ENCODE peak calls at places on chromosome 18, in four cellular contexts. One of them, this sample, is unnamed.

GRCh38 chr18:69998523-69998987 is 50.9 kb upstream of the CD226 start:
- DNase-seq in GM12878: no peak
- DNase-seq in H1: no peak
- DNase-seq in HEK293T: no peak
- DNase-seq in this sample: no peak

GRCh38 chr18:2617974-2618373 is 37.6 kb upstream of the SMCHD1 start:
- DNase-seq in HEK293T: no peak
- DNase-seq in H1: no peak
- DNase-seq in GM12878: no peak
- DNase-seq in this sample: no peak

GRCh38 chr18:3051718-3052410 is 38.9 kb upstream of the LPIN2 start:
- DNase-seq in H1: no peak
- DNase-seq in HEK293T: no peak
- DNase-seq in GM12878: no peak
- DNase-seq in this sample: no peak

GRCh38 chr18:30280861-30281470 is 761.6 kb downstream of the DSC3 start:
- DNase-seq in HEK293T: peak; percentile 46
- DNase-seq in GM12878: no peak
- DNase-seq in H1: no peak
- DNase-seq in this sample: peak; percentile 25

GRCh38 chr18:3036108-3036507 is 23.2 kb upstream of the LPIN2 start:
- DNase-seq in HEK293T: no peak
- DNase-seq in H1: no peak
- DNase-seq in GM12878: no peak
- DNase-seq in this sample: no peak

GRCh38 chr18:25736516-25736915 is 353.9 kb downstream of the SS18 start:
- DNase-seq in GM12878: no peak
- DNase-seq in HEK293T: no peak
- DNase-seq in H1: no peak
- DNase-seq in this sample: no peak

GRCh38 chr18:12304351-12305210 is 3.5 kb upstream of the TUBB6 start:
- DNase-seq in GM12878: no peak
- DNase-seq in HEK293T: no peak
- DNase-seq in H1: no peak
- DNase-seq in this sample: no peak

GRCh38 chr18:25097119-25098114 is 254.5 kb downstream of the ZNF521 start:
- DNase-seq in HEK293T: no peak
- DNase-seq in GM12878: no peak
- DNase-seq in H1: no peak
- DNase-seq in this sample: no peak

GRCh38 chr18:31634331-31634713 is 42.6 kb downstream of the TTR start:
- DNase-seq in GM12878: peak; percentile 85
- DNase-seq in H1: no peak
- DNase-seq in HEK293T: no peak
- DNase-seq in this sample: no peak

GRCh38 chr18:65206551-65207260 is 544.1 kb upstream of the CDH7 start:
- DNase-seq in GM12878: no peak
- DNase-seq in HEK293T: no peak
- DNase-seq in H1: peak; percentile 57
- DNase-seq in this sample: no peak

GRCh38 chr18:2180586-2180985 is 390.7 kb downstream of the METTL4 start:
- DNase-seq in GM12878: no peak
- DNase-seq in H1: no peak
- DNase-seq in HEK293T: no peak
- DNase-seq in this sample: no peak

GRCh38 chr18:24200899-24201298 is 62.0 kb downstream of the CABYR start:
- DNase-seq in H1: no peak
- DNase-seq in GM12878: no peak
- DNase-seq in HEK293T: no peak
- DNase-seq in this sample: no peak

GRCh38 chr18:10190564-10190963 is 263.9 kb upstream of the APCDD1 start:
- DNase-seq in H1: no peak
- DNase-seq in HEK293T: no peak
- DNase-seq in GM12878: no peak
- DNase-seq in this sample: no peak

GRCh38 chr18:7174359-7175107 is 56.4 kb upstream of the LRRC30 start:
- DNase-seq in H1: no peak
- DNase-seq in GM12878: no peak
- DNase-seq in HEK293T: no peak
- DNase-seq in this sample: no peak

GRCh38 chr18:8480506-8481328 is 128.5 kb upstream of the RAB12 start:
- DNase-seq in H1: no peak
- DNase-seq in HEK293T: peak; percentile 44
- DNase-seq in GM12878: no peak
- DNase-seq in this sample: peak; percentile 42

GRCh38 chr18:26656944-26657536 is 108.7 kb upstream of the KCTD1 start:
- DNase-seq in HEK293T: peak; percentile 67
- DNase-seq in H1: peak; percentile 82
- DNase-seq in GM12878: no peak
- DNase-seq in this sample: no peak

DNA sequence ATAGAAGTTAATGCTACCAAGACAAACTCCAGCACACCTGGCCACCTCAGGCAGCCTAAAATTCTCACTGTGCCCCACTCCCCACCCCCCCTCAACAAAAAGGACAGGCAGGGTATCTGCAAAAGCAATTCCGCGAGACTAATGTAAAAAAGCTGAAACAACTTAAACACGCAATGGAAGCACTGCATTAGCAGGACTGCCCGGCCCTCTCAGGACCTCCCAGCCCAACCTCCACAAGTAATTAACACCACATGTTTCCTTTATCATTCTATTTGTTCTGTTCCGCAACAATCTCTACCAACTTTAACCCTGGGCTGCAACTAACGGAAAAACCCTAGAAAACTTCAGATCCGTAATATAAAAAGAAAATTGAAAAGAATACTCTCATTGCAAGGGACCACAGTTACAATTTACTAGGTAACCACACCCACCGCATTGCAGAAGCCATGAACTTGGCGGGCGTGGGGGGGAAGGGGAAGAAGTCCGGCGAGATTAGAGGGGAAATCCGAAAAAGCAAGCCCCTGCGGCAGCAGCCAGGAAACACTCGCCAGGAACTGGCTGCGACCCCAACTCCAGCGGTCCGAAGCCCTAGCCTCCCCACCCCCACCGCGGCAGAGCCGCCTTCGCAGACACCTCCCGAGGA is 1.3 kb downstream of the EPB41L3 start:
- DNase-seq in H1: no peak
- DNase-seq in GM12878: no peak
- DNase-seq in HEK293T: peak; percentile 10
- DNase-seq in this sample: no peak
- TF ChIP-seq SUZ12 in H1: no peak
- TF ChIP-seq SUZ12 in GM12878: no peak
- TF ChIP-seq SUZ12 in HEK293T: no peak
- TF ChIP-seq SUZ12 in this sample: no peak

GRCh38 chr18:44636241-44636640 is 44.4 kb upstream of the SETBP1 start:
- DNase-seq in H1: no peak
- DNase-seq in GM12878: no peak
- DNase-seq in HEK293T: no peak
- DNase-seq in this sample: no peak
- TF ChIP-seq SUZ12 in H1: no peak
- TF ChIP-seq SUZ12 in GM12878: no peak
- TF ChIP-seq SUZ12 in HEK293T: no peak
- TF ChIP-seq SUZ12 in this sample: no peak

GRCh38 chr18:74082476-74083070 is 65.1 kb downstream of the FBXO15 start:
- DNase-seq in H1: peak; percentile 77
- DNase-seq in HEK293T: peak; percentile 25
- DNase-seq in GM12878: peak; percentile 1
- DNase-seq in this sample: peak; percentile 27
- TF ChIP-seq SUZ12 in H1: no peak
- TF ChIP-seq SUZ12 in HEK293T: no peak
- TF ChIP-seq SUZ12 in GM12878: no peak
- TF ChIP-seq SUZ12 in this sample: no peak

GRCh38 chr18:62844850-62845643 is 129.7 kb downstream of the PHLPP1 start:
- DNase-seq in GM12878: no peak
- DNase-seq in HEK293T: no peak
- DNase-seq in H1: no peak
- DNase-seq in this sample: no peak
- TF ChIP-seq SUZ12 in GM12878: no peak
- TF ChIP-seq SUZ12 in HEK293T: no peak
- TF ChIP-seq SUZ12 in H1: no peak
- TF ChIP-seq SUZ12 in this sample: no peak

GRCh38 chr18:13661051-13661778 is 65.1 kb downstream of the FAM210A start:
- DNase-seq in GM12878: no peak
- DNase-seq in HEK293T: no peak
- DNase-seq in H1: no peak
- DNase-seq in this sample: no peak

GRCh38 chr18:13658444-13659204 is 67.7 kb downstream of the FAM210A start:
- DNase-seq in H1: no peak
- DNase-seq in GM12878: no peak
- DNase-seq in HEK293T: no peak
- DNase-seq in this sample: no peak

GRCh38 chr18:13660510-13660909 is 65.8 kb downstream of the FAM210A start:
- DNase-seq in GM12878: no peak
- DNase-seq in HEK293T: no peak
- DNase-seq in H1: no peak
- DNase-seq in this sample: no peak

GRCh38 chr18:13661779-13662271 is 64.5 kb downstream of the FAM210A start:
- DNase-seq in HEK293T: no peak
- DNase-seq in GM12878: no peak
- DNase-seq in H1: no peak
- DNase-seq in this sample: no peak

DNA sequence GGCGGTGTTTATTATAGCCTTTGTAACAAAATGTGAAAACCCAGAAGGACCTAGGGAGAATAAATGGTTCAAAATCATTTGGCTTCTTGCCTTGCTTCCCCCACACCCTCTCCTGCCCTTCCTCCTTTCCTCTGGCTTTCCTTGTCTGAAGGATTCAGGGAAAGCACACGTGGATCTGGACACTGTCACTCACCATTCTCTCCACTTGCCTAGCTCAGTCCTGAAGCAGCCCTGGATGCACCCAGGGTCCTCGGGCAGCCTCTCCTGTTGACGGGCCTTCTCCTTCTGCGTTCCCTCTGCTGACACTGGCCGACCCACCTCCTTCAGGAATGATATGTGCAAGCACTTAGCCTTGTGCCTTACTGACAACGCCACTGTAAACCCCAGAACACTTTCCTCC is 68.4 kb downstream of the FAM210A start:
- DNase-seq in H1: no peak
- DNase-seq in GM12878: no peak
- DNase-seq in HEK293T: no peak
- DNase-seq in this sample: no peak
- TF ChIP-seq SUZ12 in H1: no peak
- TF ChIP-seq SUZ12 in GM12878: no peak
- TF ChIP-seq SUZ12 in HEK293T: no peak
- TF ChIP-seq SUZ12 in this sample: no peak

GRCh38 chr18:80245781-80246655 is 1.3 kb downstream of the PARD6G start:
- DNase-seq in GM12878: no peak
- DNase-seq in HEK293T: peak; percentile 17
- DNase-seq in H1: no peak
- DNase-seq in this sample: no peak
- TF ChIP-seq SUZ12 in GM12878: no peak
- TF ChIP-seq SUZ12 in HEK293T: no peak
- TF ChIP-seq SUZ12 in H1: no peak
- TF ChIP-seq SUZ12 in this sample: no peak

DNA sequence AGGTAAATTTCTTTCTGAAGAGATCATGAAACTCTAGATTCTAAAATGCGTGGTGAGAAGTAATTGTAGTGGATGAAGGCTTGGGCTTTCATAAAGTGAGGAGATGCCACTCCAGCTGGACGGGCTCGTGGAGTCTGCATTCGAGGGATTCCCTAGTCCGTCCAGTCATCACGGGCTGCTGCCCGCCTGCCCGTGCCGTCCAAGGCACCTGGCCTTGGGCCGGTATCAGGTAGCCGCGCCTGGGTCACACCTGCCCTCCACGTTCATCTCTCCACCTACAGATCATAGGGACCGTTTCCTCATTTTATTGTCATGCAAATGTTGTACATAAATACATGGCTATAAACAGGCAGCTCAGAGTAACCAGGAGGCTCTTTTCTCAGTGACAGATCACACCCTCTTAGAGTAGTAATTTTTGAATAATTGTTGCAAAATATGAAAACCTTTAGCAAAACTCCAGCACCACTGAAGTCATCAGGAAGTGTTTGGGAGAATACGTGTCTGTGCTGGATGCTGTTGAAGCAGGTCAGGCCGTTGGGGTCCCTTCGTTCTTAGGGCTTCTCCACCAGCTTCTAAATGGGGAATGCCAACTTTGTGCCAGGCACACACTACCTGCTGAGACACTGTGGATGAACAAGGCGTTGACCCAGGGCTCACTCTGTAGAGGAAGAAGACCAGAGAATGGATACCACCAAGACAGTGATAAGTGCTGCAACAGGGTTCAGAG is 112.6 kb downstream of the FAM210A start:
- DNase-seq in HEK293T: no peak
- DNase-seq in H1: no peak
- DNase-seq in GM12878: no peak
- DNase-seq in this sample: no peak
- TF ChIP-seq SUZ12 in HEK293T: no peak
- TF ChIP-seq SUZ12 in H1: no peak
- TF ChIP-seq SUZ12 in GM12878: no peak
- TF ChIP-seq SUZ12 in this sample: no peak

DNA sequence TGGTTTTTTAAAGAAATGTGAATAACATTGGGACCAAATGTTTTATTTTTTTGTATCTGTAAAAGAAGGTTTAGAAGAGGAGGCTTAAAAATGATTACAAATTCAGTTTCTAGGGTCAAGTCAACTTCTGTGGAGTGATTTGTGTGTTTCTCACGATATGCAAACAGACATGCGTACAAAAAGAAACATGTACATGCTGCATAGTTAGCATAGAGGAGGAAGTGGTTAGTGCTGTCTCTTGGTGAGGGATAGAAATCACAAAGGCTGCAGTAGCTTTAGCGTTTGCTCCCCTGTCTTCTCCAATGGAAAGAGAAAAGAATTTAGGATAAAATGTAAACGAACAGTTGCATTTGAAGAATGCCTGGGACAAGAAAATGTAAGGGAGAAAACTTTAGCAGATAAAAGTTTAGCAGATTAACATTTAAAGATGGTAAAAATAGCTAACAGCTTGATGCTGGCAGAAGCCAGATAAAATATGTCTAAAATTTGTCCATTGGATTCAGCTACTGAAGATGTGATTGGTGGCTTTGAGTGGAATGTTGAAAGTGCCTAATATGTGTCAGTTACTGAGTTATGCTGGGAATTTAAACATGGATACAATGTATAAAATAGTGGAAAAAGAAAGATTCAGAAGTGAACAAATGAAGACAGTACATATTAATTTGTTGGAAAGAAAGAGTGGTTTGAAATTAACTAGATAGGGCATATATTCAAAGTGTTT is 44.9 kb downstream of the MALT1 start:
- DNase-seq in H1: no peak
- DNase-seq in GM12878: no peak
- DNase-seq in HEK293T: no peak
- DNase-seq in this sample: no peak
- TF ChIP-seq SUZ12 in H1: no peak
- TF ChIP-seq SUZ12 in GM12878: no peak
- TF ChIP-seq SUZ12 in HEK293T: no peak
- TF ChIP-seq SUZ12 in this sample: no peak

DNA sequence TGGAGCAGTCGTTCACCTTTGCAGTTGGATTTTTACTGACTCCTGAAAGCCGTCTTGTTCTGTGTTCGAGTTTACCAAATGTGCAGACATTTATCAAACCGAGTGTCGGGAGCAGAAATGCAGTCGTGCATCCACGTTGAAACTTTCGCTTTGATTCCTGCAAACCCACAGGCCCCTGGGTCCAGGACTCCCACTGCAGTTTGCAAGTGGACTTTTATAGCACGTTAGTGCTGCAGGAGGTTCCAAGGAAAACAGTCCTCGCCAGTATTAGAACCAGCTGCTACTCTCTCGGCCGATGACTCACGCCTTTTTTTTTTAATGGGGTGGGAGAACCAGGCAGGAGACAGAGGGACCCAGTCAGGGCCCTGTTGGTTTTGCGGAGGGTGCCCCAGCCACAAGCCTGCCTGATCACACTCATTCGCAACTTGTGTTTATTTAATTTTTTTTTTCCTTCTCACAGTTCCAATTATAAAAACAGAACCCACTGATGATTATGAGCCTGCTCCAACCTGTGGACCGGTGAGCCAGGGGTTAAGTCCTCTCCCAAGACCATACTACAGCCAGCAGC is 90.1 kb downstream of the NFATC1 start:
- DNase-seq in HEK293T: no peak
- DNase-seq in H1: no peak
- DNase-seq in GM12878: no peak
- DNase-seq in this sample: no peak
- TF ChIP-seq SUZ12 in HEK293T: no peak
- TF ChIP-seq SUZ12 in H1: no peak
- TF ChIP-seq SUZ12 in GM12878: no peak
- TF ChIP-seq SUZ12 in this sample: no peak